ENCODE peak calls at places on chromosomes 7 and 10, in seven cellular contexts. One of them, this sample, is unnamed.

GRCh38 chr7:14020339-14020900 is 31.0 kb upstream of the ETV1 start:
- DNase-seq in uterus: no peak
- DNase-seq in GM12892: no peak
- DNase-seq in caudate nucleus: no peak
- DNase-seq in HTR-8/SVneo: no peak
- DNase-seq in cardiac fibroblast: peak
- DNase-seq in left colon: no peak
- DNase-seq in this sample: no peak

GRCh38 chr10:15378569-15378968 is 7.5 kb upstream of the FAM171A1 start:
- DNase-seq in cardiac fibroblast: no peak
- DNase-seq in uterus: no peak
- DNase-seq in HTR-8/SVneo: no peak
- DNase-seq in left colon: no peak
- DNase-seq in GM12892: no peak
- DNase-seq in caudate nucleus: no peak
- DNase-seq in this sample: no peak

GRCh38 chr10:131580076-131580652 is 268.6 kb upstream of the TCERG1L start:
- DNase-seq in HTR-8/SVneo: no peak
- DNase-seq in left colon: no peak
- DNase-seq in caudate nucleus: no peak
- DNase-seq in cardiac fibroblast: no peak
- DNase-seq in uterus: no peak
- DNase-seq in GM12892: no peak
- DNase-seq in this sample: peak

GRCh38 chr10:103576862-103577261 is 83.4 kb downstream of the NEURL1 start:
- DNase-seq in uterus: no peak
- DNase-seq in cardiac fibroblast: no peak
- DNase-seq in left colon: peak
- DNase-seq in GM12892: no peak
- DNase-seq in HTR-8/SVneo: no peak
- DNase-seq in caudate nucleus: no peak
- DNase-seq in this sample: no peak

GRCh38 chr10:37236093-37236492 is 110.7 kb downstream of the ANKRD30A start:
- DNase-seq in HTR-8/SVneo: no peak
- DNase-seq in caudate nucleus: no peak
- DNase-seq in uterus: no peak
- DNase-seq in left colon: no peak
- DNase-seq in GM12892: no peak
- DNase-seq in cardiac fibroblast: no peak
- DNase-seq in this sample: no peak

GRCh38 chr7:114084381-114085312 is 165.8 kb upstream of the PPP1R3A start:
- DNase-seq in HTR-8/SVneo: no peak
- DNase-seq in left colon: peak
- DNase-seq in uterus: peak
- DNase-seq in cardiac fibroblast: no peak
- DNase-seq in caudate nucleus: no peak
- DNase-seq in GM12892: no peak
- DNase-seq in this sample: no peak

GRCh38 chr10:29858352-29859267 is 200.8 kb downstream of the JCAD start:
- DNase-seq in HTR-8/SVneo: peak
- DNase-seq in caudate nucleus: no peak
- DNase-seq in GM12892: no peak
- DNase-seq in left colon: peak
- DNase-seq in uterus: peak
- DNase-seq in cardiac fibroblast: peak
- DNase-seq in this sample: peak

GRCh38 chr7:104807676-104808075 is 206.3 kb upstream of the KMT2E start:
- DNase-seq in uterus: no peak
- DNase-seq in left colon: no peak
- DNase-seq in HTR-8/SVneo: no peak
- DNase-seq in GM12892: no peak
- DNase-seq in cardiac fibroblast: no peak
- DNase-seq in caudate nucleus: no peak
- DNase-seq in this sample: no peak

GRCh38 chr7:93651603-93652159 is 77.2 kb upstream of the CALCR start:
- DNase-seq in uterus: no peak
- DNase-seq in caudate nucleus: no peak
- DNase-seq in left colon: no peak
- DNase-seq in HTR-8/SVneo: no peak
- DNase-seq in cardiac fibroblast: no peak
- DNase-seq in GM12892: no peak
- DNase-seq in this sample: no peak

GRCh38 chr7:132276986-132277716 is 299.1 kb downstream of the PLXNA4 start:
- DNase-seq in GM12892: no peak
- DNase-seq in HTR-8/SVneo: no peak
- DNase-seq in uterus: no peak
- DNase-seq in caudate nucleus: no peak
- DNase-seq in left colon: no peak
- DNase-seq in cardiac fibroblast: peak
- DNase-seq in this sample: no peak

GRCh38 chr7:83672157-83672556 is 23.2 kb upstream of the SEMA3E start:
- DNase-seq in GM12892: no peak
- DNase-seq in HTR-8/SVneo: no peak
- DNase-seq in left colon: no peak
- DNase-seq in cardiac fibroblast: no peak
- DNase-seq in uterus: no peak
- DNase-seq in caudate nucleus: no peak
- DNase-seq in this sample: no peak

GRCh38 chr7:73822319-73823173 is 8.2 kb upstream of the CLDN4 start:
- DNase-seq in uterus: peak
- DNase-seq in GM12892: no peak
- DNase-seq in HTR-8/SVneo: peak
- DNase-seq in left colon: peak
- DNase-seq in cardiac fibroblast: peak
- DNase-seq in caudate nucleus: no peak
- DNase-seq in this sample: peak

GRCh38 chr7:3585826-3586225 is 284.8 kb downstream of the SDK1 start:
- DNase-seq in caudate nucleus: no peak
- DNase-seq in left colon: no peak
- DNase-seq in GM12892: no peak
- DNase-seq in cardiac fibroblast: no peak
- DNase-seq in HTR-8/SVneo: no peak
- DNase-seq in uterus: no peak
- DNase-seq in this sample: no peak

GRCh38 chr7:36526720-36527548 is 137.3 kb downstream of the ANLN start:
- DNase-seq in caudate nucleus: no peak
- DNase-seq in HTR-8/SVneo: peak
- DNase-seq in cardiac fibroblast: peak
- DNase-seq in left colon: no peak
- DNase-seq in GM12892: no peak
- DNase-seq in uterus: no peak
- DNase-seq in this sample: no peak

GRCh38 chr10:94193466-94193924 is 169.2 kb downstream of the NOC3L start:
- DNase-seq in HTR-8/SVneo: no peak
- DNase-seq in caudate nucleus: no peak
- DNase-seq in cardiac fibroblast: peak
- DNase-seq in uterus: no peak
- DNase-seq in GM12892: no peak
- DNase-seq in left colon: no peak
- DNase-seq in this sample: no peak

GRCh38 chr10:119370972-119371703 is 163.8 kb downstream of the GRK5 start:
- DNase-seq in GM12892: no peak
- DNase-seq in uterus: peak
- DNase-seq in cardiac fibroblast: peak
- DNase-seq in left colon: no peak
- DNase-seq in caudate nucleus: no peak
- DNase-seq in HTR-8/SVneo: no peak
- DNase-seq in this sample: no peak

GRCh38 chr10:117167346-117168134 is 29.5 kb upstream of the VAX1 start:
- DNase-seq in HTR-8/SVneo: no peak
- DNase-seq in cardiac fibroblast: no peak
- DNase-seq in uterus: no peak
- DNase-seq in left colon: no peak
- DNase-seq in GM12892: no peak
- DNase-seq in caudate nucleus: no peak
- DNase-seq in this sample: no peak